ENCODE peak calls at places on chromosomes 11 and 22, in four cellular contexts. One of them, this sample, is unnamed.
A peak's percentile ranks its signal among the peaks of the same experiment; 100 is the strongest.

GRCh38 chr11:120830092-120830491 is 193.8 kb upstream of the TBCEL start:
- DNase-seq in naive thymus-derived CD4-positive, alpha-beta T cell: no peak
- DNase-seq in gastrocnemius medialis: no peak
- DNase-seq in Caco-2: no peak
- DNase-seq in this sample: no peak

GRCh38 chr11:102244681-102245409 is 72.4 kb upstream of the BIRC3 start:
- DNase-seq in naive thymus-derived CD4-positive, alpha-beta T cell: no peak
- DNase-seq in gastrocnemius medialis: no peak
- DNase-seq in Caco-2: no peak
- DNase-seq in this sample: no peak

GRCh38 chr11:34029176-34029575 is 22.4 kb upstream of the CAPRIN1 start:
- DNase-seq in naive thymus-derived CD4-positive, alpha-beta T cell: no peak
- DNase-seq in gastrocnemius medialis: no peak
- DNase-seq in Caco-2: no peak
- DNase-seq in this sample: no peak

GRCh38 chr22:49972163-49973017 is 11.8 kb downstream of the PIM3 start:
- DNase-seq in naive thymus-derived CD4-positive, alpha-beta T cell: peak; percentile 19
- DNase-seq in gastrocnemius medialis: peak; percentile 70
- DNase-seq in Caco-2: no peak
- DNase-seq in this sample: peak; percentile 33

GRCh38 chr11:46916669-46917108 is 1.7 kb downstream of the LRP4 start:
- DNase-seq in naive thymus-derived CD4-positive, alpha-beta T cell: no peak
- DNase-seq in gastrocnemius medialis: peak; percentile 72
- DNase-seq in Caco-2: peak; percentile 69
- DNase-seq in this sample: no peak

GRCh38 chr11:125451400-125452124 is 44.5 kb downstream of the FEZ1 start:
- DNase-seq in naive thymus-derived CD4-positive, alpha-beta T cell: no peak
- DNase-seq in gastrocnemius medialis: no peak
- DNase-seq in Caco-2: peak; percentile 41
- DNase-seq in this sample: no peak

GRCh38 chr22:44588348-44588747 is 90.3 kb upstream of the RTL6 start:
- DNase-seq in naive thymus-derived CD4-positive, alpha-beta T cell: no peak
- DNase-seq in gastrocnemius medialis: no peak
- DNase-seq in Caco-2: no peak
- DNase-seq in this sample: no peak

GRCh38 chr11:121886956-121887355 is 229.1 kb downstream of the BLID start:
- DNase-seq in naive thymus-derived CD4-positive, alpha-beta T cell: no peak
- DNase-seq in gastrocnemius medialis: no peak
- DNase-seq in Caco-2: no peak
- DNase-seq in this sample: no peak

GRCh38 chr11:67119577-67120391 is 721 bp downstream of the KDM2A start:
- DNase-seq in naive thymus-derived CD4-positive, alpha-beta T cell: peak; percentile 37
- DNase-seq in gastrocnemius medialis: no peak
- DNase-seq in Caco-2: peak; percentile 74
- DNase-seq in this sample: peak; percentile 44

GRCh38 chr11:105393326-105393725 is 216.5 kb upstream of the GRIA4 start:
- DNase-seq in naive thymus-derived CD4-positive, alpha-beta T cell: no peak
- DNase-seq in gastrocnemius medialis: no peak
- DNase-seq in Caco-2: no peak
- DNase-seq in this sample: no peak

GRCh38 chr11:61065955-61066638 is 36.2 kb upstream of the CD5 start:
- DNase-seq in naive thymus-derived CD4-positive, alpha-beta T cell: peak; percentile 37
- DNase-seq in gastrocnemius medialis: no peak
- DNase-seq in Caco-2: no peak
- DNase-seq in this sample: no peak

GRCh38 chr11:68704887-68705286 is 20.5 kb downstream of the GAL start:
- DNase-seq in naive thymus-derived CD4-positive, alpha-beta T cell: no peak
- DNase-seq in gastrocnemius medialis: no peak
- DNase-seq in Caco-2: no peak
- DNase-seq in this sample: no peak

GRCh38 chr11:60918941-60919275 is 5.0 kb downstream of the TMEM109 start:
- DNase-seq in naive thymus-derived CD4-positive, alpha-beta T cell: no peak
- DNase-seq in gastrocnemius medialis: no peak
- DNase-seq in Caco-2: no peak
- DNase-seq in this sample: no peak

GRCh38 chr11:113018913-113019312 is 57.7 kb downstream of the NCAM1 start:
- DNase-seq in naive thymus-derived CD4-positive, alpha-beta T cell: no peak
- DNase-seq in gastrocnemius medialis: no peak
- DNase-seq in Caco-2: no peak
- DNase-seq in this sample: no peak

GRCh38 chr11:78379039-78379670 is 38.5 kb downstream of the GAB2 start:
- DNase-seq in naive thymus-derived CD4-positive, alpha-beta T cell: no peak
- DNase-seq in gastrocnemius medialis: no peak
- DNase-seq in Caco-2: no peak
- DNase-seq in this sample: no peak

GRCh38 chr11:117229411-117229810 is 2.5 kb downstream of the PCSK7 start:
- DNase-seq in naive thymus-derived CD4-positive, alpha-beta T cell: no peak
- DNase-seq in gastrocnemius medialis: no peak
- DNase-seq in Caco-2: no peak
- DNase-seq in this sample: no peak

GRCh38 chr11:117225553-117226170 is 6.2 kb downstream of the PCSK7 start:
- DNase-seq in naive thymus-derived CD4-positive, alpha-beta T cell: no peak
- DNase-seq in gastrocnemius medialis: no peak
- DNase-seq in Caco-2: no peak
- DNase-seq in this sample: no peak

GRCh38 chr11:117228091-117228490 is 3.8 kb downstream of the PCSK7 start:
- DNase-seq in naive thymus-derived CD4-positive, alpha-beta T cell: no peak
- DNase-seq in gastrocnemius medialis: no peak
- DNase-seq in Caco-2: no peak
- DNase-seq in this sample: no peak

GRCh38 chr11:117223741-117224685 is 7.9 kb downstream of the PCSK7 start:
- DNase-seq in naive thymus-derived CD4-positive, alpha-beta T cell: no peak
- DNase-seq in gastrocnemius medialis: no peak
- DNase-seq in Caco-2: no peak
- DNase-seq in this sample: no peak

DNA sequence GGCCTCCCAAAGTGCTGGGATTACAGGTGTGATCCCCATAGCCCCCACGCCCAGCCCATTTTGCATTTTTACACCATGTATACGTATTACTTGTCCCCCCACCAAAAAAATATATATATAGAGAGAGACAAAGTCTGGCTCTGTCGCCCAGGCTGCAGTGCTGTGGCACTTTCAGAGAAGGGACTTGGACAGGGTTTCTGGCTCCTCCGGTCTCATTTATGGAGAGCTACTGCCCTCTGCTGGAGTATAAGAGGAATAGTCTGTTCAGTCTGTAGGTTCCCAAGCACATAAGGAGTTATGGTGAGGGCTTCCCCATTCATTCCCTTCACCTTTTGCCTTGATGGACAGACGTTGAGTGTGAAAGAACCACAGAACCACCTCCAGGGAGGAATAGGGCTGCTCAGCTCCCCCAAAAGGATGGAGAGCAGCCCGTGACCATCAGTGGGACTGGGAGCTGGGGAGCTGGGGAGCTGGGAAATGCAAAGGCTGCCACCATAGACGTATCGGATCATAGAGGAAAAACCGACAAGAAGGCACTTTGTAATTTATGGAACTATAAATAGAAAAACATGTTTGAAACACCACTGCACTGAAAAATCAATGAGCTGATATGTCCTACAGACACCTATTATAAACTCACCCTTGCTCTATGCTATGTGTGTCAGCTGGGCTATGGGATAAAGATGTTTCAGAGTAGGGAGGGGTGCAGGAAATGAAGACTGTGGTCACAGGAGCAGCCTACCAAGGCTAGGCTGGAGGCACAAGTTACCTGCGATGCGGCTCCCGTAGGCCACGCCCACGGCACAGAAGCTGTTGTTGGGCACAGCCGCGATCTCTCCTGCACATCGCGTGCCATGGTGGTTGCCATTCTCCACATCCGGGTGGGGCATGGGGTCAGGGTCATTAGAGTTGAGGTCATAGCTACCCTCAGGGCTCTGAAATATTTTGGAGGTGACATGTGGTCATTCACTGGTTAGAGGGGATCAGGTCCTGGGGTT is 5.2 kb downstream of the PCSK7 start:
- DNase-seq in naive thymus-derived CD4-positive, alpha-beta T cell: peak; percentile 57
- DNase-seq in gastrocnemius medialis: peak; percentile 67
- DNase-seq in Caco-2: peak; percentile 81
- DNase-seq in this sample: peak; percentile 33
- H3K36me3 ChIP-seq in naive thymus-derived CD4-positive, alpha-beta T cell: peaks cover 84% of the 10 kb centered on the region
- H3K36me3 ChIP-seq in gastrocnemius medialis: no peaks in the 10 kb centered on the region
- H3K36me3 ChIP-seq in Caco-2: peaks cover 4% of the 10 kb centered on the region
- H3K36me3 ChIP-seq in this sample: peaks cover 37% of the 10 kb centered on the region

GRCh38 chr11:3753110-3753509 is 44.2 kb downstream of the NUP98 start:
- DNase-seq in naive thymus-derived CD4-positive, alpha-beta T cell: no peak
- DNase-seq in gastrocnemius medialis: no peak
- DNase-seq in Caco-2: no peak
- DNase-seq in this sample: no peak

DNA sequence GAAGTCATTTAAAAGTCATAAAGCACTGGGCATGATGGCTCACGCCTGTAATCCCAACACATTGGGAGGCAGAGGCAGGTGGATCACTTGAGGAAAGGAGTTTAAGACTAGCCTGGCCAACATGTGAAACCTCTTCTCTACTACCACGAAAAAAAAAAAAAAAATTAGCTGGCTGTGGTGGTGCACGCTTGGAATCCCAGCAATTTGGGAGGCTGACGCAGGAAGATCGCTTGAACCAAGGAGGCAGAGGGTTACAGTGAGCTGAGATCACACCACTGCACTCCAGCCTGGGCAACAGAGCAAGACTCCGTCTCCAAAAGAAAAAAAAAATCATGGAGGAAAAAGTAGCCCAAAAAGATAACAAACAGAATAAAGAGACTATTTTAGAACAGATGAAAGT is 42.2 kb downstream of the NUP98 start:
- DNase-seq in naive thymus-derived CD4-positive, alpha-beta T cell: no peak
- DNase-seq in gastrocnemius medialis: no peak
- DNase-seq in Caco-2: no peak
- DNase-seq in this sample: no peak
- H3K36me3 ChIP-seq in naive thymus-derived CD4-positive, alpha-beta T cell: peaks cover 82% of the 10 kb centered on the region
- H3K36me3 ChIP-seq in gastrocnemius medialis: no peaks in the 10 kb centered on the region
- H3K36me3 ChIP-seq in Caco-2: peaks cover 7% of the 10 kb centered on the region
- H3K36me3 ChIP-seq in this sample: peaks cover 14% of the 10 kb centered on the region

DNA sequence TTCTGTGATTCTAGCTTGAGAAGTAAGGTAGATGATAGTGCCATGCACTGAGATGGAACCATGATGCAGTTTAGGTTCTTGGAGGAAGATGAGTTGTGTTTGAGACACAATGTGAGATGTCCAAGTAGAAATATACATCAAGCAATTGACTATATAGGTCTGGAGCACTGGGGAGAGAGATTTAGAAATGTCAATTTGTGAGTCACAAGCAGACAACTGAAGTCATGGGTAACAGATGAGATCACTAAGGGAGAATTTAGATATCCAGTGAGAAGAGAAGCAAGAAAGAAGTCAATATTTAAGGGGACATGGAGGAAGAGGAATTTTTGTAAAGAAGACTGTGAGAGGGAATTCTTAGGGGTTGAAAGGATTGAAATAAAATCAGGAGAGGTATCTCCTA is 65.1 kb upstream of the RRAS2 start:
- DNase-seq in naive thymus-derived CD4-positive, alpha-beta T cell: no peak
- DNase-seq in gastrocnemius medialis: no peak
- DNase-seq in Caco-2: no peak
- DNase-seq in this sample: no peak
- H3K36me3 ChIP-seq in naive thymus-derived CD4-positive, alpha-beta T cell: no peaks in the 10 kb centered on the region
- H3K36me3 ChIP-seq in gastrocnemius medialis: no peaks in the 10 kb centered on the region
- H3K36me3 ChIP-seq in Caco-2: no peaks in the 10 kb centered on the region
- H3K36me3 ChIP-seq in this sample: no peaks in the 10 kb centered on the region

GRCh38 chr11:62536301-62536957 is 10.2 kb downstream of the AHNAK start:
- DNase-seq in naive thymus-derived CD4-positive, alpha-beta T cell: no peak
- DNase-seq in gastrocnemius medialis: no peak
- DNase-seq in Caco-2: no peak
- DNase-seq in this sample: no peak
- H3K36me3 ChIP-seq in naive thymus-derived CD4-positive, alpha-beta T cell: peaks cover 50% of the 10 kb centered on the region
- H3K36me3 ChIP-seq in gastrocnemius medialis: no peaks in the 10 kb centered on the region
- H3K36me3 ChIP-seq in Caco-2: peaks cover 19% of the 10 kb centered on the region
- H3K36me3 ChIP-seq in this sample: peaks cover 8% of the 10 kb centered on the region

GRCh38 chr22:47691152-47691895 is 928.9 kb downstream of the TBC1D22A start:
- DNase-seq in naive thymus-derived CD4-positive, alpha-beta T cell: no peak
- DNase-seq in gastrocnemius medialis: no peak
- DNase-seq in Caco-2: no peak
- DNase-seq in this sample: no peak
- H3K36me3 ChIP-seq in naive thymus-derived CD4-positive, alpha-beta T cell: no peaks in the 10 kb centered on the region
- H3K36me3 ChIP-seq in gastrocnemius medialis: no peaks in the 10 kb centered on the region
- H3K36me3 ChIP-seq in Caco-2: no peaks in the 10 kb centered on the region
- H3K36me3 ChIP-seq in this sample: no peaks in the 10 kb centered on the region

GRCh38 chr11:95451261-95451660 is 220.3 kb upstream of the SESN3 start:
- DNase-seq in naive thymus-derived CD4-positive, alpha-beta T cell: no peak
- DNase-seq in gastrocnemius medialis: no peak
- DNase-seq in Caco-2: no peak
- DNase-seq in this sample: no peak
- H3K36me3 ChIP-seq in naive thymus-derived CD4-positive, alpha-beta T cell: no peaks in the 10 kb centered on the region
- H3K36me3 ChIP-seq in gastrocnemius medialis: no peaks in the 10 kb centered on the region
- H3K36me3 ChIP-seq in Caco-2: no peaks in the 10 kb centered on the region
- H3K36me3 ChIP-seq in this sample: no peaks in the 10 kb centered on the region

This sample was measured in GM06990.